ENCODE peak calls at places on chromosomes 5 and 9, in ten cellular contexts. X is fibroblast of the aortic adventitia; Z is NCI-H1930; L is HTR-8/SVneo; K is stimulated activated naive CD8-positive, alpha-beta T cell treated with anti-CD3 and anti-CD28 coated beads, Interleukin-15, amount 100 ng/mL, for 72 hours; R is DMS79 treated with DMSO at 0.1 percent for 48 hours; H is NCI-H2171 treated with DMSO at 0.1 percent for 48 hours; M is activated CD4-positive, alpha-beta T cell treated with anti-CD3 and anti-CD28 coated beads, Interleukin-2, amount 50 U/mL, for 4 hours; C is brain microvascular endothelial cell; E is midbrain. V is an unnamed sample.

GRCh38 chr5:121698690-121699089 is 153.0 kb upstream of the FTMT start:
- DNase-seq in K (no peak), C (no peak), H (no peak), L (no peak), M (no peak), Z (no peak), E (no peak), R (no peak), X (no peak), V (no peak)

GRCh38 chr9:87676976-87677775 is 48.7 kb upstream of the CTSL start:
- DNase-seq in H (no peak), K (no peak), L (no peak), M (no peak), C (no peak), Z (no peak), X (peak), E (peak), R (no peak), V (no peak)

GRCh38 chr5:53335115-53335514 is 145.3 kb upstream of the FST start:
- DNase-seq in K (no peak), Z (no peak), H (no peak), M (no peak), E (no peak), C (no peak), R (no peak), X (peak), L (no peak), V (no peak)

GRCh38 chr9:136728548-136729123 is 14.1 kb downstream of the LCN10 start:
- DNase-seq in Z (no peak), L (no peak), R (no peak), H (no peak), C (no peak), E (no peak), M (no peak), K (no peak), X (peak), V (no peak)

GRCh38 chr9:88980732-88981336 is 10.4 kb upstream of the S1PR3 start:
- DNase-seq in E (no peak), Z (no peak), M (no peak), L (no peak), R (no peak), C (no peak), X (peak), K (no peak), H (no peak), V (no peak)

GRCh38 chr5:16508730-16509531 is 43.3 kb upstream of the ZNF622 start:
- DNase-seq in C (no peak), M (no peak), L (no peak), K (no peak), Z (no peak), X (peak), E (no peak), R (peak), H (peak), V (no peak)

GRCh38 chr5:146828385-146828784 is 50.2 kb downstream of the PPP2R2B start:
- DNase-seq in E (no peak), L (no peak), Z (no peak), C (no peak), X (no peak), K (no peak), M (no peak), R (no peak), H (peak), V (peak)

GRCh38 chr5:66851306-66851705 is 255.1 kb downstream of the MAST4 start:
- DNase-seq in M (no peak), L (no peak), X (no peak), H (no peak), K (no peak), Z (no peak), E (no peak), C (no peak), R (no peak), V (no peak)

GRCh38 chr5:69364414-69364813 is 4.9 kb downstream of the AK6 start:
- DNase-seq in C (peak), Z (no peak), M (no peak), R (no peak), H (no peak), K (no peak), L (peak), X (peak), E (no peak), V (no peak)

V was measured in NCI-H1694 treated with DMSO at 0.1 percent for 48 hours.